ENCODE peak calls at places on chromosomes 3 and 15, in four cellular contexts. Y is tibial nerve, L is fibroblast of pulmonary artery, U is AG08396. M is an unnamed sample.

GRCh38 chr3:147421184-147421912 is 12.2 kb downstream of the ZIC1 start:
- DNase-seq in Y (no peak), L (no peak), U (peak), M (no peak)

GRCh38 chr15:90142216-90143175 is 40.2 kb upstream of the IDH2 start:
- DNase-seq in Y (no peak), L (no peak), U (no peak), M (no peak)

GRCh38 chr15:28885289-28885629 is 515 bp upstream of the APBA2 start:
- DNase-seq in Y (no peak), L (no peak), U (no peak), M (no peak)

GRCh38 chr3:169218314-169218983 is 445.1 kb downstream of the MECOM start:
- DNase-seq in Y (peak), L (peak), U (peak), M (peak)

GRCh38 chr3:133887075-133887950 is 8.4 kb downstream of the RAB6B start:
- DNase-seq in Y (no peak), L (no peak), U (no peak), M (no peak)

GRCh38 chr15:66480267-66480666 is 17.3 kb downstream of the SNAPC5 start:
- DNase-seq in Y (no peak), L (no peak), U (no peak), M (no peak)

GRCh38 chr3:192026656-192027055 is 565.7 kb downstream of the PYDC2 start:
- DNase-seq in Y (no peak), L (no peak), U (no peak), M (no peak)

GRCh38 chr3:69082805-69083204 is 1.9 kb upstream of the ARL6IP5 start:
- DNase-seq in Y (no peak), L (peak), U (no peak), M (peak)

GRCh38 chr3:136818191-136818850 is 605 bp upstream of the SLC35G2 start:
- DNase-seq in Y (peak), L (peak), U (peak), M (peak)

GRCh38 chr3:153090973-153091372 is 71.1 kb upstream of the RAP2B start:
- DNase-seq in Y (no peak), L (no peak), U (no peak), M (no peak)

GRCh38 chr15:69117431-69117841 is 43.0 kb upstream of the GLCE start:
- DNase-seq in Y (no peak), L (no peak), U (no peak), M (no peak)

M was measured in NCI-H226.